ENCODE peak calls at places on chromosomes 11 and 22, in nine cellular contexts. L is pancreas, K is right lobe of liver, B is neural progenitor cell, X is cardiac muscle cell, Q is lower lobe of right lung, G is heart left ventricle, E is HCT116, N is ovary. U is an unnamed sample. For H3K36me3 and H3K4me1, the result is how much of the 10 kb centered on the place peaks cover.

GRCh38 chr11:44731685-44732411 is 5.1 kb downstream of the TSPAN18 start:
- DNase-seq in L (no peak), K (no peak), B (no peak), X (peak), Q (no peak), G (no peak), E (no peak), N (no peak), U (no peak)

GRCh38 chr22:21047730-21048129 is 2.0 kb downstream of the LRRC74B start:
- DNase-seq in L (no peak), K (no peak), B (no peak), X (no peak), Q (peak), G (no peak), E (no peak), N (no peak), U (no peak)

GRCh38 chr11:132123854-132124835 is 753.7 kb downstream of the NTM start:
- DNase-seq in L (no peak), K (no peak), B (no peak), X (no peak), Q (no peak), G (no peak), E (no peak), N (no peak), U (no peak)

GRCh38 chr11:67649634-67650540 is 643 bp downstream of the ACY3 start:
- DNase-seq in L (no peak), K (no peak), B (no peak), X (no peak), Q (no peak), G (no peak), E (no peak), N (no peak), U (no peak)

GRCh38 chr11:102599642-102600261 is 25.4 kb downstream of the MMP20 start:
- DNase-seq in L (no peak), K (no peak), B (no peak), X (peak), Q (no peak), G (no peak), E (peak), N (no peak), U (no peak)

GRCh38 chr22:19543970-19544708 is 19.9 kb upstream of the CLDN5 start:
- DNase-seq in L (no peak), K (peak), B (no peak), X (no peak), Q (peak), G (no peak), E (no peak), N (no peak), U (no peak)

GRCh38 chr11:2644844-2645778 is 54.7 kb downstream of the KCNQ1OT1 start:
- DNase-seq in L (no peak), K (no peak), B (no peak), X (no peak), Q (no peak), G (no peak), E (no peak), N (no peak), U (no peak)

GRCh38 chr11:8229299-8230177 is 34.1 kb downstream of the LMO1 start:
- DNase-seq in L (peak), K (no peak), B (no peak), X (peak), Q (peak), G (peak), E (no peak), N (no peak), U (no peak)

GRCh38 chr11:124172599-124172998 is 10.5 kb upstream of the OR10D3 start:
- DNase-seq in L (no peak), K (no peak), B (no peak), X (no peak), Q (no peak), G (no peak), E (no peak), N (no peak), U (no peak)

GRCh38 chr22:50169774-50170341 is 673 bp upstream of the PANX2 start:
- DNase-seq in L (no peak), K (peak), B (peak), X (peak), Q (peak), G (no peak), E (no peak), N (peak), U (no peak)

GRCh38 chr22:41478473-41478872 is 9.6 kb downstream of the ACO2 start:
- DNase-seq in L (no peak), K (no peak), B (no peak), X (no peak), Q (no peak), G (no peak), E (no peak), N (no peak), U (no peak)

GRCh38 chr22:36734171-36735058 is 30.9 kb upstream of the CACNG2 start:
- DNase-seq in L (no peak), K (no peak), B (no peak), X (peak), Q (no peak), G (no peak), E (no peak), N (no peak), U (no peak)

GRCh38 chr11:63491614-63492372 is 826 bp upstream of the PLAAT5 start:
- DNase-seq in L (no peak), K (no peak), B (peak), X (peak), Q (no peak), G (no peak), E (no peak), N (no peak), U (no peak)

GRCh38 chr22:28594784-28595324 is 84.8 kb downstream of the TTC28 start:
- DNase-seq in L (no peak), K (no peak), B (peak), X (peak), Q (no peak), G (no peak), E (peak), N (no peak), U (peak)

GRCh38 chr11:101718406-101718805 is 134.6 kb upstream of the TRPC6 start:
- DNase-seq in L (no peak), K (no peak), B (no peak), X (no peak), Q (no peak), G (no peak), E (no peak), N (no peak), U (no peak)

GRCh38 chr11:11243790-11244469 is 109.1 kb downstream of the CSNK2A3 start:
- DNase-seq in L (no peak), K (no peak), B (peak), X (peak), Q (no peak), G (peak), E (no peak), N (peak), U (peak)

DNA sequence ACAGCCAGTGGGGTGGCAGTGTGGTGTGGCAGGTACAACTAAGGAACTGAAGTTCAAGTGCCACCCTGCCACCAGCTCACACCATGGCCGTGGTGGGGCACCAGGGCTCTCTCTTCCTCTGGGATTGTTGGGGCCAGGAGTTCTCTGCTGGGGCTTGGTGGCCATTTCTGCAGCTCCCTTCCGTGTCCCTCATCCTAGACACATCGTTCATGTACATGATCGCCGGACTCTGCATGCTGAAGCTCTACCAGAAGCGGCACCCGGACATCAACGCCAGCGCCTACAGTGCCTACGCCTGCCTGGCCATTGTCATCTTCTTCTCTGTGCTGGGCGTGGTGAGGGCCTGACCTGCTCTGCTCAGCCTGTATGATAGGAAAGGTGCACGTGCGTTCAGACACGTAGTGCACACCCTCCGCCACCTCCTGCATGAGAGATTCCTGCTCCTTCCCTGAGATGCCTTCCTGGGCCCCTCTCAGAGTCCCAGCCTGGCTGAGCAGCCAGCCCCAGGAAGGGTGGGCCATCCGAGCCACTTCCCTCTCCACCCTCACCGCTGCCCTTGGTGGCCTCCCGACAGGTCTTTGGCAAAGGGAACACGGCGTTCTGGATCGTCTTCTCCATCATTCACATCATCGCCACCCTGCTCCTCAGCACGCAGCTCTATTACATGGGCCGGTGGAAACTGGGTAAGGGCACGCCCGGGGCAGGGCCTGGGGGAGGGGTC is 7.3 kb upstream of the TAGLN start:
- DNase-seq in L (no peak), K (peak), B (no peak), X (no peak), Q (peak), G (no peak), E (no peak), N (no peak), U (no peak)
- H3K36me3 ChIP-seq in L (under half), K (under half), B (under half), X (under half), Q (half or more), G (half or more), E (under half), N (under half), U (half or more)

DNA sequence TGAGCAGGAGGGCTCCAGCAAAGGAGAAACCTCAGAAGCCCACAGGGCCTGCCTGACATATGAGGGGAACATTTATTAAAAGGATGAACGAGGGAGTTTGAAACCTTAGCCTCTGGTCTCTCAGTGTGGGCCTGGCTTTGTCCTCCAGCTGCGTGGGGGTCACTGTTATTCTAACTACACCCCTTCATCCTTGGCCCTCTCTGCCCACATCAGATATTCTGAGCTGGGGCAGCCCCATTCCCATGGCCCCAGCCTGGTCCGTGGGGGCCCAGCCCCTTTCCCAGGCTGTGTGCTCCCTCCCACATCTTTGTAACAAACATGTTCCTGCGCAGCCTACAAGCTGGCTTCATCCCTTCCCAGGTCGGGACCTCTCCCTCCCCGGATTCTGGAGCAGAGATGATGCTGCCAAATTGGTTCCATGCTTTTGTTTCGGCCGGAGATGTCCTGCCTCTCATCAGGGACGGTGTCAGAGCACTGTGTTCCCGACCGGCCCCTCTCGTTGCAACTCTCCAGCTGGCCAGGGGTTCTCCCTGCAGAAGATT is 4.0 kb downstream of the FXYD6 start:
- DNase-seq in L (peak), K (no peak), B (no peak), X (no peak), Q (no peak), G (no peak), E (no peak), N (peak), U (no peak)
- H3K4me1 ChIP-seq in L (under half), K (under half), B (half or more), X (under half), Q (half or more), G (half or more), E (under half), N (under half), U (under half)

GRCh38 chr22:23835773-23836144 is 3.0 kb downstream of the DERL3 start:
- DNase-seq in L (peak), K (peak), B (no peak), X (no peak), Q (peak), G (peak), E (no peak), N (no peak), U (no peak)
- H3K36me3 ChIP-seq in L (under half), K (under half), B (under half), X (under half), Q (half or more), G (under half), E (under half), N (under half), U (half or more)

GRCh38 chr22:40044870-40045834 is 50.4 kb downstream of the FAM83F start:
- DNase-seq in L (peak), K (peak), B (peak), X (peak), Q (peak), G (peak), E (no peak), N (peak), U (no peak)

GRCh38 chr22:40042312-40042711 is 47.6 kb downstream of the FAM83F start:
- DNase-seq in L (no peak), K (no peak), B (no peak), X (no peak), Q (no peak), G (no peak), E (no peak), N (no peak), U (no peak)

GRCh38 chr22:40043086-40043485 is 48.3 kb downstream of the FAM83F start:
- DNase-seq in L (no peak), K (no peak), B (no peak), X (peak), Q (no peak), G (no peak), E (no peak), N (peak), U (no peak)

GRCh38 chr22:40044102-40044869 is 49.5 kb downstream of the FAM83F start:
- DNase-seq in L (peak), K (peak), B (peak), X (peak), Q (peak), G (peak), E (peak), N (peak), U (peak)

GRCh38 chr22:40043793-40044101 is 49.0 kb downstream of the FAM83F start:
- DNase-seq in L (no peak), K (no peak), B (no peak), X (no peak), Q (no peak), G (no peak), E (no peak), N (no peak), U (no peak)
- H3K4me1 ChIP-seq in L (under half), K (under half), B (under half), X (under half), Q (half or more), G (under half), E (under half), N (under half), U (under half)

DNA sequence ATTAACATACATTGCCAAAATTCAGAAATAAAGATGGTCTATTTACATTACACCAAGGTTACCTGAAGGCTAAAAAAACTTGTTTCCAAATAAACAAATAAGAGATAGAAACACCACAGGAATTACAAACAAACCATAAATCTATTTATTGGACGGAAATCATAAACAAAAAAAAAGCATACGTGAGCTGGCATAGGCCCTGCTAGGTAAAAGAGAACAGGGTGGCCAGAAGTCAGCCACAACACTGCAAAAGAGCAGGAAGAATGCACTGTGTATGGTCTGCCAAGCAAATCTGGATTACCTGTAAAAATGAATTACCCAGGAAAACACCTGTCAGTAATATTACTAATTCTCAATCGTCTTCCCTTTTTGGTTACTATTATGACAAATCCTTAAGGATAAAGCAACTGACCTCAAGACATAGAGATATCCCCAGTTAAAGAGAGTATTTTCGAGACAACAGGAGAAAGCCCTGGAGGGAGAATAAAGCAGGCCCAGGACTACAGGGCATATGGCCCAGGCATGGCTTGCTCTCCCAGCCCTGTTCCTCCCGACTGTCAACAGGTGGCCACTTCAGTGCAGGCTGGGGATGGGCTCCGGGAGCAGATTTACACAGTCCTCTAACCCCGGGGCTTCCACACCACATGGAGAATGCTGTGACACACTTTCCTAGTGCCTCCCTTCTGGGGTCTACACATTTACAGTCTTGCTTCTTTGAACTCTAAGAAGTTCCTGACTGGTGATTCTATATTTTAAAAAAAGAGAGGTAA is 18.0 kb downstream of the PPP2R1B start:
- DNase-seq in L (no peak), K (no peak), B (no peak), X (no peak), Q (no peak), G (no peak), E (no peak), N (no peak), U (no peak)
- H3K36me3 ChIP-seq in L (under half), K (under half), B (under half), X (under half), Q (half or more), G (half or more), E (under half), N (under half), U (half or more)

GRCh38 chr22:32476804-32477203 is 2.2 kb downstream of the FBXO7 start:
- DNase-seq in L (no peak), K (no peak), B (no peak), X (no peak), Q (no peak), G (no peak), E (no peak), N (no peak), U (no peak)

GRCh38 chr22:32477608-32478007 is 3.0 kb downstream of the FBXO7 start:
- DNase-seq in L (no peak), K (no peak), B (no peak), X (no peak), Q (no peak), G (no peak), E (no peak), N (no peak), U (no peak)

GRCh38 chr22:32480238-32480637 is 5.6 kb downstream of the FBXO7 start:
- DNase-seq in L (no peak), K (no peak), B (no peak), X (no peak), Q (no peak), G (no peak), E (no peak), N (no peak), U (no peak)

GRCh38 chr22:32476286-32476685 is 1.7 kb downstream of the FBXO7 start:
- DNase-seq in L (no peak), K (no peak), B (no peak), X (no peak), Q (no peak), G (no peak), E (no peak), N (no peak), U (no peak)

GRCh38 chr22:32478994-32479393 is 4.4 kb downstream of the FBXO7 start:
- DNase-seq in L (no peak), K (no peak), B (no peak), X (no peak), Q (no peak), G (no peak), E (no peak), N (no peak), U (no peak)
- H3K4me1 ChIP-seq in L (under half), K (under half), B (under half), X (under half), Q (half or more), G (under half), E (under half), N (under half), U (under half)